ENCODE peak calls at places on chromosomes 11 and 22, in four cellular contexts. E is RCC 7860, Z is Peyer's patch, W is islet precursor cell. I is an unnamed sample.

GRCh38 chr11:116576523-116576922 is 196.3 kb downstream of the BUD13 start:
- DNase-seq in E (no peak), Z (no peak), W (no peak), I (no peak)

GRCh38 chr22:44181912-44182590 is 1.3 kb downstream of the PARVG start:
- DNase-seq in E (no peak), Z (no peak), W (no peak), I (no peak)

GRCh38 chr11:78223320-78223954 is 34.7 kb downstream of the USP35 start:
- DNase-seq in E (no peak), Z (peak), W (peak), I (no peak)

GRCh38 chr11:550746-551085 is 9.8 kb downstream of the LMNTD2 start:
- DNase-seq in E (no peak), Z (no peak), W (no peak), I (no peak)

GRCh38 chr11:65918211-65919150 is at the start of gene C11orf68:
- DNase-seq in E (no peak), Z (no peak), W (peak), I (no peak)

GRCh38 chr11:60950933-60951610 is 904 bp downstream of the SLC15A3 start:
- DNase-seq in E (no peak), Z (no peak), W (no peak), I (no peak)

GRCh38 chr22:41256254-41256897 is 15.6 kb upstream of the CHADL start:
- DNase-seq in E (no peak), Z (no peak), W (peak), I (no peak)

GRCh38 chr11:61957028-61957770 is 7.0 kb downstream of the BEST1 start:
- DNase-seq in E (no peak), Z (no peak), W (no peak), I (no peak)

GRCh38 chr22:41445171-41446056 is 1.2 kb downstream of the TOB2 start:
- DNase-seq in E (peak), Z (peak), W (no peak), I (peak)

GRCh38 chr11:86508604-86509471 is 134.2 kb downstream of the CCDC81 start:
- DNase-seq in E (peak), Z (no peak), W (no peak), I (no peak)

GRCh38 chr11:74948546-74948897 is 369 bp downstream of the XRRA1 start:
- DNase-seq in E (no peak), Z (no peak), W (no peak), I (no peak)